ENCODE peak calls at places on chromosomes 7 and 10, in five cellular contexts. E is H1, G is H9, L is trophoblast cell, T is mesenchymal stem cell. H is an unnamed sample.

GRCh38 chr7:159013181-159013690 is 131.4 kb downstream of the VIPR2 start:
- DNase-seq in E (no peak), G (no peak), L (no peak), T (no peak), H (no peak)

GRCh38 chr10:93271347-93271746 is 197.7 kb downstream of the CYP26A1 start:
- DNase-seq in E (no peak), G (no peak), L (no peak), T (no peak), H (no peak)

GRCh38 chr7:26858735-26859134 is 5.7 kb downstream of the SKAP2 start:
- DNase-seq in E (no peak), G (peak; percentile 31), L (no peak), T (no peak), H (no peak)

GRCh38 chr10:43000021-43000411 is 76.9 kb upstream of the RET start:
- DNase-seq in E (no peak), G (no peak), L (no peak), T (no peak), H (no peak)

GRCh38 chr7:20343211-20343610 is 12.5 kb downstream of the ITGB8 start:
- DNase-seq in E (no peak), G (no peak), L (no peak), T (no peak), H (no peak)

GRCh38 chr10:86663576-86664369 is 4.5 kb upstream of the LDB3 start:
- DNase-seq in E (no peak), G (no peak), L (no peak), T (no peak), H (no peak)

GRCh38 chr7:74149556-74149955 is 24.6 kb upstream of the EIF4H start:
- DNase-seq in E (no peak), G (no peak), L (no peak), T (no peak), H (no peak)

GRCh38 chr7:70620333-70621055 is 511.4 kb upstream of the GALNT17 start:
- DNase-seq in E (no peak), G (no peak), L (no peak), T (no peak), H (no peak)

GRCh38 chr7:69418865-69419670 is 179.2 kb upstream of the AUTS2 start:
- DNase-seq in E (no peak), G (no peak), L (no peak), T (no peak), H (no peak)

GRCh38 chr10:49116509-49117365 is 1.4 kb upstream of the VSTM4 start:
- DNase-seq in E (no peak), G (no peak), L (no peak), T (no peak), H (no peak)

GRCh38 chr7:117061751-117062150 is 108.5 kb downstream of the ST7 start:
- DNase-seq in E (no peak), G (no peak), L (no peak), T (no peak), H (no peak)

GRCh38 chr7:150361402-150361801 is 7.2 kb upstream of the REPIN1 start:
- DNase-seq in E (no peak), G (peak; percentile 40), L (no peak), T (no peak), H (no peak)

GRCh38 chr7:111005445-111005844 is 85.5 kb upstream of the LRRN3 start:
- DNase-seq in E (no peak), G (no peak), L (no peak), T (peak; percentile 11), H (no peak)

GRCh38 chr7:150407588-150408392 is 28.7 kb downstream of the ZNF775 start:
- DNase-seq in E (no peak), G (no peak), L (no peak), T (no peak), H (no peak)

GRCh38 chr10:133278577-133279265 is 2.1 kb upstream of the ADAM8 start:
- DNase-seq in E (no peak), G (no peak), L (peak; percentile 99), T (peak; percentile 67), H (no peak)

GRCh38 chr7:142385528-142386340 is 127.9 kb upstream of the PRSS58 start:
- DNase-seq in E (no peak), G (peak; percentile 60), L (peak; percentile 30), T (peak; percentile 73), H (peak; percentile 26)

GRCh38 chr7:134690614-134691504 is 44.2 kb downstream of the BPGM start:
- DNase-seq in E (no peak), G (no peak), L (peak; percentile 69), T (no peak), H (no peak)

GRCh38 chr7:7779888-7780287 is 61.5 kb upstream of the RPA3 start:
- DNase-seq in E (no peak), G (no peak), L (no peak), T (peak; percentile 41), H (no peak)

GRCh38 chr10:100019824-100020160 is 10.0 kb upstream of the DNMBP start:
- DNase-seq in E (no peak), G (peak; percentile 57), L (no peak), T (peak; percentile 18), H (no peak)

GRCh38 chr10:95559466-95559865 is 1.7 kb downstream of the SORBS1 start:
- DNase-seq in E (no peak), G (peak; percentile 60), L (no peak), T (no peak), H (peak; percentile 32)

GRCh38 chr7:143361552-143362125 is 874 bp downstream of the FAM131B start:
- DNase-seq in E (no peak), G (no peak), L (no peak), T (no peak), H (peak; percentile 24)

GRCh38 chr7:30168800-30169584 is 34.2 kb downstream of the MTURN start:
- DNase-seq in E (peak; percentile 44), G (peak; percentile 60), L (peak; percentile 93), T (peak; percentile 93), H (no peak)

GRCh38 chr10:71443676-71444075 is 47.0 kb downstream of the CDH23 start:
- DNase-seq in E (no peak), G (peak; percentile 49), L (no peak), T (no peak), H (no peak)

GRCh38 chr10:132272061-132272766 is 35.5 kb downstream of the STK32C start:
- DNase-seq in E (no peak), G (no peak), L (no peak), T (no peak), H (no peak)

GRCh38 chr7:154182361-154182760 is 130.2 kb downstream of the DPP6 start:
- DNase-seq in E (no peak), G (no peak), L (no peak), T (no peak), H (no peak)

GRCh38 chr7:155897758-155898386 is 85.6 kb upstream of the SHH start:
- DNase-seq in E (no peak), G (no peak), L (no peak), T (no peak), H (no peak)

GRCh38 chr7:74466196-74466813 is 12.6 kb downstream of the GTF2IRD1 start:
- DNase-seq in E (no peak), G (no peak), L (no peak), T (no peak), H (no peak)

GRCh38 chr7:101714097-101714496 is 85.0 kb upstream of the MYL10 start:
- DNase-seq in E (no peak), G (no peak), L (no peak), T (no peak), H (no peak)

GRCh38 chr10:117751259-117751658 is 208.7 kb downstream of the EMX2 start:
- DNase-seq in E (no peak), G (no peak), L (no peak), T (no peak), H (no peak)

GRCh38 chr7:145030754-145031153 is 194.9 kb upstream of the TPK1 start:
- DNase-seq in E (no peak), G (peak; percentile 36), L (no peak), T (no peak), H (no peak)

GRCh38 chr7:137953692-137954470 is 48.0 kb downstream of the CREB3L2 start:
- DNase-seq in E (no peak), G (no peak), L (peak; percentile 92), T (peak; percentile 99), H (no peak)

GRCh38 chr7:157477550-157478212 is 140.9 kb downstream of the DNAJB6 start:
- DNase-seq in E (no peak), G (peak; percentile 27), L (no peak), T (no peak), H (no peak)

DNA sequence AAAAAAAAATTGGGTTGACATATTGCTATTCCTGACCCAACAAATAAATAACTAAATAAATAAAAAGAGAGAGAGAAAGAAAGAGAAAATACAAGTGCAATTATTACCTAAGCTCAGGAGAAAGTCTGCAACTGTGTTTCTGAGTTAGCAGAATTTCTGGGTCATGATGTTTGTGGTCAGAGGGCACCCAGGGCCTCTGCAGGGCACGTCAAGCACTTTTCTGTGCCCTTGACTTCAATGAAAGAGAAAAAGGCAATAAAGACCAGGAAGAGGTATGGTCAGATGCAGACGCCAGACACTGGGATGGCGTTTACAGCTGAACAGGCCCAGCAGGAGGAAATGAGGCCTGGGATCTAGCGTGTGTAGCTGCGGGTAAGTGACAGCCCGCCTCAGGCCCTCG is 160.9 kb upstream of the GDF10 start:
- DNase-seq in E (no peak), G (no peak), L (no peak), T (no peak), H (no peak)
- H2BK5ac ChIP-seq in E (no peak overlapping the region), G (no peak overlapping the region), L (no peak overlapping the region), T (no peak overlapping the region), H (no peak overlapping the region)

DNA sequence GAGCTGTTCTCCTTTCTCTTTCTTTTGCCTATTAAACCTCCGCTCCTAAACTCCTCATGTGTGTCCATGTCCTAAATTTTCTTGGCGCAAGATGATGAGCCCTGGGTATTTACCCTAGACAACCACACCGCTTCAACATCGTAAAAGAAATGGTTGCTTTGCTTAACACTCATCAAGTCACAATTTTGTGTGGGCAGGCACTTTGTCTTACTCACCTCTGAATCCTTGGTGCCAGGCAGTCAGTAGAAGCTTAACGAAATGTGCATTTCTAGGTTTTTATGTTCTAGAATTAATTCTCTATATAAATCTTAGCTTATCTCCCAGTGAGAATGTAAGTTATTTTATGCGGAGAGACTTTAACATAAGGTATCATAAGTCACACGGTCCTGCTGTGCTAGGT is 478.7 kb downstream of the CALN1 start:
- DNase-seq in E (no peak), G (no peak), L (no peak), T (no peak), H (no peak)
- H2BK12ac ChIP-seq in E (no peak overlapping the region), G (no peak overlapping the region), L (no peak overlapping the region), T (no peak overlapping the region), H (no peak overlapping the region)

GRCh38 chr7:66681491-66682349 is 53.0 kb downstream of the KCTD7 start:
- DNase-seq in E (peak; percentile 44), G (peak; percentile 94), L (peak; percentile 97), T (peak; percentile 96), H (peak; percentile 91)
- H4K8ac ChIP-seq in E (peak overlapping the region; percentile 98), G (no peak overlapping the region), L (peak overlapping the region; percentile 82), T (peak overlapping the region; percentile 94), H (no peak overlapping the region)

GRCh38 chr10:11835061-11835460 is 11.9 kb downstream of the PROSER2 start:
- DNase-seq in E (no peak), G (no peak), L (no peak), T (no peak), H (no peak)

GRCh38 chr10:11832042-11832441 is 8.9 kb downstream of the PROSER2 start:
- DNase-seq in E (no peak), G (no peak), L (no peak), T (no peak), H (no peak)

GRCh38 chr10:11828682-11829284 is 5.6 kb downstream of the PROSER2 start:
- DNase-seq in E (no peak), G (no peak), L (no peak), T (no peak), H (no peak)

GRCh38 chr10:11830836-11831519 is 7.8 kb downstream of the PROSER2 start:
- DNase-seq in E (no peak), G (no peak), L (no peak), T (no peak), H (no peak)

GRCh38 chr10:11831520-11831951 is 8.4 kb downstream of the PROSER2 start:
- DNase-seq in E (no peak), G (no peak), L (no peak), T (no peak), H (no peak)
- H2BK5ac ChIP-seq in E (no peak overlapping the region), G (no peak overlapping the region), L (no peak overlapping the region), T (no peak overlapping the region), H (no peak overlapping the region)

H was measured in neuronal stem cell.